ENCODE peak calls at places on chromosomes 7 and 10, in four cellular contexts. C is lung; Y is aorta; U is naive thymus-derived CD4-positive, alpha-beta T cell. H is an unnamed sample.

GRCh38 chr7:128116740-128117139 is 85.5 kb upstream of the LRRC4 start:
- DNase-seq in C (no peak), Y (no peak), U (no peak), H (no peak)

GRCh38 chr7:2928613-2929311 is 84.7 kb upstream of the GNA12 start:
- DNase-seq in C (no peak), Y (peak; percentile 40), U (no peak), H (peak; percentile 59)

GRCh38 chr10:86710987-86711236 is 42.6 kb downstream of the LDB3 start:
- DNase-seq in C (no peak), Y (no peak), U (no peak), H (no peak)

GRCh38 chr10:62231371-62231770 is 37.3 kb downstream of the RTKN2 start:
- DNase-seq in C (no peak), Y (no peak), U (no peak), H (no peak)

GRCh38 chr10:93566435-93567276 is at the start of gene FFAR4:
- DNase-seq in C (no peak), Y (peak; percentile 76), U (no peak), H (peak; percentile 81)

GRCh38 chr7:87300756-87301155 is 44.7 kb upstream of the CROT start:
- DNase-seq in C (no peak), Y (no peak), U (no peak), H (no peak)

GRCh38 chr7:130912086-130912909 is 178.3 kb upstream of the KLF14 start:
- DNase-seq in C (no peak), Y (no peak), U (peak; percentile 28), H (no peak)

GRCh38 chr7:148633761-148634160 is 43.2 kb downstream of the C7orf33 start:
- DNase-seq in C (no peak), Y (no peak), U (no peak), H (no peak)

GRCh38 chr7:145123502-145123901 is 287.6 kb upstream of the TPK1 start:
- DNase-seq in C (no peak), Y (no peak), U (no peak), H (no peak)

GRCh38 chr10:57983226-57983870 is 284.3 kb downstream of the IPMK start:
- DNase-seq in C (no peak), Y (no peak), U (no peak), H (no peak)

GRCh38 chr7:48253020-48253419 is 81.8 kb downstream of the ABCA13 start:
- DNase-seq in C (no peak), Y (no peak), U (no peak), H (no peak)

GRCh38 chr10:131681122-131681521 is 219.7 kb upstream of the PPP2R2D start:
- DNase-seq in C (no peak), Y (no peak), U (no peak), H (no peak)

GRCh38 chr10:131682271-131682962 is 218.4 kb upstream of the PPP2R2D start:
- DNase-seq in C (no peak), Y (no peak), U (no peak), H (no peak)

GRCh38 chr10:131683281-131683861 is 217.4 kb upstream of the PPP2R2D start:
- DNase-seq in C (no peak), Y (peak; percentile 38), U (no peak), H (no peak)

GRCh38 chr10:131679926-131680325 is 220.9 kb upstream of the PPP2R2D start:
- DNase-seq in C (no peak), Y (no peak), U (no peak), H (no peak)

GRCh38 chr10:131681656-131682055 is 219.2 kb upstream of the PPP2R2D start:
- DNase-seq in C (no peak), Y (no peak), U (no peak), H (no peak)
- H3K27me3 ChIP-seq in C (no peaks in the 10 kb centered on the region), Y (no peaks in the 10 kb centered on the region), U (no peaks in the 10 kb centered on the region), H (no peaks in the 10 kb centered on the region)

DNA sequence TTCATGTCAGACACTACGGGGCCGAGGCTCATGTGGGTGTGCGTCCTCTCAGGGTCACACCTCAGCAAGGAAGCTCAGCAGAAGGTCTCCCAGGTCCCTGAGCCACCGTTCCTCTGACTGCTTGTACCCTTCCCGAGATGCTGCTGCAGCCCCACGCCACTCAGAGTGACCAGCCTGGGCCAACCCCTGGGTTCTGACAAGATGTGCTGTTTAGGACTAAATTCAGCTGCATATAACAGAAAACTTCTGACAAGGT is 512.5 kb downstream of the DNAJB6 start:
- DNase-seq in C (no peak), Y (no peak), U (no peak), H (no peak)
- H3K27me3 ChIP-seq in C (no peaks in the 10 kb centered on the region), Y (no peaks in the 10 kb centered on the region), U (no peaks in the 10 kb centered on the region), H (no peaks in the 10 kb centered on the region)

GRCh38 chr7:117990834-117991233 is 117.6 kb upstream of the CTTNBP2 start:
- DNase-seq in C (no peak), Y (no peak), U (no peak), H (no peak)

GRCh38 chr7:117992635-117993034 is 119.4 kb upstream of the CTTNBP2 start:
- DNase-seq in C (no peak), Y (no peak), U (no peak), H (no peak)

GRCh38 chr7:117982071-117983055 is 109.1 kb upstream of the CTTNBP2 start:
- DNase-seq in C (no peak), Y (no peak), U (no peak), H (no peak)

GRCh38 chr7:117986645-117987269 is 113.5 kb upstream of the CTTNBP2 start:
- DNase-seq in C (no peak), Y (peak; percentile 44), U (no peak), H (peak; percentile 70)
- H3K27me3 ChIP-seq in C (no peaks in the 10 kb centered on the region), Y (no peaks in the 10 kb centered on the region), U (no peaks in the 10 kb centered on the region), H (no peaks in the 10 kb centered on the region)

GRCh38 chr10:69748621-69749020 is 53.1 kb upstream of the COL13A1 start:
- DNase-seq in C (no peak), Y (peak; percentile 53), U (no peak), H (no peak)
- H3K27me3 ChIP-seq in C (no peaks in the 10 kb centered on the region), Y (no peaks in the 10 kb centered on the region), U (no peaks in the 10 kb centered on the region), H (no peaks in the 10 kb centered on the region)

GRCh38 chr7:135859548-135859947 is 110.9 kb upstream of the FAM180A start:
- DNase-seq in C (no peak), Y (no peak), U (no peak), H (no peak)
- H3K27me3 ChIP-seq in C (no peaks in the 10 kb centered on the region), Y (no peaks in the 10 kb centered on the region), U (no peaks in the 10 kb centered on the region), H (no peaks in the 10 kb centered on the region)

GRCh38 chr10:52210161-52210560 is 103.9 kb upstream of the DKK1 start:
- DNase-seq in C (no peak), Y (no peak), U (no peak), H (no peak)
- H3K27me3 ChIP-seq in C (no peaks in the 10 kb centered on the region), Y (no peaks in the 10 kb centered on the region), U (no peaks in the 10 kb centered on the region), H (no peaks in the 10 kb centered on the region)

GRCh38 chr10:104076743-104077160 is 8.9 kb downstream of the COL17A1 start:
- DNase-seq in C (peak; percentile 44), Y (peak; percentile 62), U (no peak), H (peak; percentile 83)
- H3K27me3 ChIP-seq in C (no peaks in the 10 kb centered on the region), Y (no peaks in the 10 kb centered on the region), U (no peaks in the 10 kb centered on the region), H (no peaks in the 10 kb centered on the region)

GRCh38 chr7:81155654-81156373 is 237.0 kb upstream of the SEMA3C start:
- DNase-seq in C (no peak), Y (no peak), U (no peak), H (no peak)
- H3K27me3 ChIP-seq in C (no peaks in the 10 kb centered on the region), Y (no peaks in the 10 kb centered on the region), U (no peaks in the 10 kb centered on the region), H (no peaks in the 10 kb centered on the region)

DNA sequence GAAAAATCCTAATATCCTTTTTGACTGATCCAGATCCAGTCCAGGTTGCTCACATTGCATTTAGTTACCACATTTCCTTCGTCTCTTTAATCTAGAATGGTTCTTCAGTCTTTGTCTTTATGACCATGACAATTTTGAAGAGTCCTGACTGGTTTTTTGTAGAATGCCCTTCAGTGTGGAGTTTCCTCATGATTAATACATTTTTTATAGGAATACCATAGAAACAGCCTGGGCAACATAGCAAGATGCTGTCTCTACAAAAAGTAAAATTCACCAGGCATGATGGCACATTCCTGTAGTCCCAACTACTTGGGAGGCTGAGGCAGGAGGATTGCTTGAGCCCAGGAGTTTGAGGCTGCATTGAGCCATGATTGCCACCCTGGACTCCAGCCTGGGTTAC is 285.0 kb upstream of the KAT6B start:
- DNase-seq in C (no peak), Y (no peak), U (no peak), H (no peak)
- H3K27me3 ChIP-seq in C (no peaks in the 10 kb centered on the region), Y (no peaks in the 10 kb centered on the region), U (no peaks in the 10 kb centered on the region), H (no peaks in the 10 kb centered on the region)

GRCh38 chr7:33905389-33906032 is at the start of gene BMPER:
- DNase-seq in C (no peak), Y (no peak), U (no peak), H (peak; percentile 70)
- H3K27me3 ChIP-seq in C (no peaks in the 10 kb centered on the region), Y (no peaks in the 10 kb centered on the region), U (peaks cover 13% of the 10 kb centered on the region), H (no peaks in the 10 kb centered on the region)